ENCODE peak calls at places on chromosomes 16 and 17, in seven cellular contexts. K, S, V, Z, M, F and N are unnamed samples.

GRCh38 chr17:35889818-35890773 is 9.9 kb upstream of the CCL5 start:
- DNase-seq in M (no peak), K (no peak), Z (peak), V (no peak), F (no peak), S (peak), N (no peak)

GRCh38 chr17:55825213-55825612 is 74.4 kb downstream of the PCTP start:
- DNase-seq in K (no peak), S (no peak), M (no peak), V (peak), Z (peak), F (no peak), N (no peak)

GRCh38 chr16:6019490-6019991 is 921.9 kb upstream of the EEF2KMT start:
- DNase-seq in M (no peak), S (peak), Z (no peak), K (peak), F (no peak), V (no peak), N (no peak)

GRCh38 chr16:86594712-86595111 is 16.4 kb downstream of the FOXL1 start:
- DNase-seq in S (no peak), F (no peak), Z (no peak), M (no peak), K (no peak), V (no peak), N (no peak)

GRCh38 chr16:74896389-74897370 is 88.2 kb downstream of the WDR59 start:
- DNase-seq in K (no peak), M (no peak), Z (no peak), F (no peak), S (no peak), V (no peak), N (no peak)

GRCh38 chr17:57669671-57670529 is 75.2 kb downstream of the CCDC182 start:
- DNase-seq in K (no peak), S (no peak), Z (no peak), V (no peak), F (no peak), M (no peak), N (no peak)

GRCh38 chr16:46801428-46802049 is 29.4 kb downstream of the C16orf87 start:
- DNase-seq in M (no peak), Z (peak), K (no peak), V (no peak), S (peak), F (peak), N (no peak)

GRCh38 chr17:48457080-48457836 is 27.2 kb upstream of the SKAP1 start:
- DNase-seq in K (peak), V (peak), F (peak), Z (peak), M (peak), S (peak), N (no peak)

GRCh38 chr17:83106036-83106577 is 26.7 kb downstream of the METRNL start:
- DNase-seq in F (no peak), K (no peak), V (no peak), S (no peak), M (no peak), Z (peak), N (no peak)

GRCh38 chr17:38967290-38967738 is at the start of gene FBXO47:
- DNase-seq in V (peak), F (peak), S (peak), K (peak), Z (peak), M (peak), N (no peak)

GRCh38 chr16:64144612-64145011 is 977.3 kb downstream of the CDH11 start:
- DNase-seq in Z (no peak), F (no peak), V (no peak), S (no peak), M (no peak), K (no peak), N (no peak)